ENCODE peak calls at places on chromosomes 4 and X, in nine cellular contexts. M is vagina, Y is stomach, S is K562, L is SK-N-MC, G is endothelial cell of umbilical vein, H is suprapubic skin, U is GM23338, O is GM12891. T is an unnamed sample.

GRCh38 chr4:127179451-127180087 is 453.2 kb upstream of the INTU start:
- DNase-seq in M (no peak), Y (no peak), S (no peak), L (no peak), G (no peak), H (no peak), U (no peak), O (no peak), T (no peak)

GRCh38 chrX:85627363-85627762 is 247.9 kb upstream of the POF1B start:
- DNase-seq in M (no peak), Y (no peak), S (no peak), L (no peak), G (no peak), H (no peak), U (peak), O (no peak), T (no peak)

GRCh38 chr4:10623241-10623640 is 61.3 kb downstream of the CLNK start:
- DNase-seq in M (no peak), Y (no peak), S (no peak), L (no peak), G (no peak), H (no peak), U (no peak), O (no peak), T (no peak)

GRCh38 chr4:153771058-153771457 is 11.2 kb upstream of the RNF175 start:
- DNase-seq in M (no peak), Y (no peak), S (no peak), L (no peak), G (no peak), H (no peak), U (no peak), O (no peak), T (no peak)

GRCh38 chr4:163606885-163607284 is 112.4 kb downstream of the TMA16 start:
- DNase-seq in M (no peak), Y (no peak), S (no peak), L (no peak), G (no peak), H (no peak), U (no peak), O (no peak), T (no peak)

GRCh38 chrX:86946569-86946968 is 571.0 kb upstream of the KLHL4 start:
- DNase-seq in M (no peak), Y (no peak), S (peak), L (peak), G (peak), H (no peak), U (peak), O (peak), T (no peak)

GRCh38 chr4:160319868-160320260 is 1217.0 kb downstream of the RAPGEF2 start:
- DNase-seq in M (no peak), Y (no peak), S (no peak), L (no peak), G (no peak), H (no peak), U (no peak), O (no peak), T (no peak)

GRCh38 chr4:19739101-19739651 is 512.5 kb upstream of the SLIT2 start:
- DNase-seq in M (no peak), Y (no peak), S (no peak), L (no peak), G (peak), H (no peak), U (no peak), O (no peak), T (no peak)

GRCh38 chr4:185128272-185129119 is 14.6 kb upstream of the SLC25A4 start:
- DNase-seq in M (no peak), Y (no peak), S (no peak), L (no peak), G (peak), H (no peak), U (peak), O (peak), T (peak)

GRCh38 chrX:153318811-153319210 is 2.8 kb downstream of the PNMA6F start:
- DNase-seq in M (no peak), Y (no peak), S (no peak), L (no peak), G (no peak), H (no peak), U (no peak), O (no peak), T (no peak)

GRCh38 chrX:34656842-34657780 is at the start of gene TMEM47:
- DNase-seq in M (no peak), Y (peak), S (peak), L (no peak), G (peak), H (peak), U (peak), O (peak), T (no peak)

GRCh38 chrX:139495324-139495723 is 35.2 kb upstream of the F9 start:
- DNase-seq in M (no peak), Y (no peak), S (no peak), L (no peak), G (no peak), H (no peak), U (peak), O (no peak), T (no peak)

GRCh38 chrX:71621644-71622346 is 3.5 kb upstream of the CXCR3 start:
- DNase-seq in M (no peak), Y (no peak), S (no peak), L (no peak), G (no peak), H (no peak), U (no peak), O (no peak), T (no peak)

GRCh38 chrX:47634871-47635575 is 5.3 kb upstream of the CFP start:
- DNase-seq in M (no peak), Y (no peak), S (no peak), L (no peak), G (no peak), H (no peak), U (no peak), O (no peak), T (no peak)

GRCh38 chr4:66564901-66565648 is 894.8 kb upstream of the EPHA5 start:
- DNase-seq in M (no peak), Y (no peak), S (no peak), L (peak), G (no peak), H (no peak), U (no peak), O (no peak), T (no peak)

GRCh38 chr4:110510282-110510681 is 34.3 kb downstream of the ENPEP start:
- DNase-seq in M (no peak), Y (no peak), S (no peak), L (no peak), G (no peak), H (no peak), U (no peak), O (no peak), T (no peak)

GRCh38 chr4:100087743-100088142 is 102.5 kb downstream of the DDIT4L start:
- DNase-seq in M (no peak), Y (no peak), S (no peak), L (no peak), G (no peak), H (no peak), U (no peak), O (no peak), T (no peak)

GRCh38 chr4:67926485-67926884 is 36.8 kb downstream of the TMPRSS11A start:
- DNase-seq in M (no peak), Y (no peak), S (no peak), L (no peak), G (no peak), H (peak), U (no peak), O (no peak), T (no peak)

GRCh38 chrX:68647156-68647957 is at the start of gene STARD8:
- DNase-seq in M (peak), Y (peak), S (peak), L (no peak), G (peak), H (no peak), U (peak), O (no peak), T (no peak)

GRCh38 chrX:15567886-15568616 is 32.7 kb downstream of the ACE2 start:
- DNase-seq in M (no peak), Y (no peak), S (no peak), L (no peak), G (peak), H (no peak), U (peak), O (no peak), T (no peak)

GRCh38 chr4:161403781-161404180 is 760.0 kb downstream of the FSTL5 start:
- DNase-seq in M (no peak), Y (no peak), S (no peak), L (no peak), G (no peak), H (no peak), U (no peak), O (no peak), T (no peak)

GRCh38 chr4:82561745-82562552 is at the start of gene TMEM150C:
- DNase-seq in M (no peak), Y (no peak), S (no peak), L (no peak), G (peak), H (peak), U (peak), O (peak), T (peak)

GRCh38 chr4:154822775-154823174 is 41.7 kb downstream of the RBM46 start:
- DNase-seq in M (no peak), Y (no peak), S (no peak), L (peak), G (no peak), H (no peak), U (no peak), O (no peak), T (no peak)

GRCh38 chrX:40300286-40300890 is 202.6 kb upstream of the BCOR start:
- DNase-seq in M (no peak), Y (no peak), S (no peak), L (no peak), G (no peak), H (no peak), U (no peak), O (no peak), T (peak)

GRCh38 chrX:41480508-41481260 is 33.5 kb downstream of the NYX start:
- DNase-seq in M (no peak), Y (no peak), S (no peak), L (no peak), G (no peak), H (no peak), U (no peak), O (no peak), T (no peak)

GRCh38 chr4:89397464-89397863 is 89.9 kb upstream of the GPRIN3 start:
- DNase-seq in M (no peak), Y (no peak), S (no peak), L (no peak), G (peak), H (no peak), U (no peak), O (no peak), T (no peak)

DNA sequence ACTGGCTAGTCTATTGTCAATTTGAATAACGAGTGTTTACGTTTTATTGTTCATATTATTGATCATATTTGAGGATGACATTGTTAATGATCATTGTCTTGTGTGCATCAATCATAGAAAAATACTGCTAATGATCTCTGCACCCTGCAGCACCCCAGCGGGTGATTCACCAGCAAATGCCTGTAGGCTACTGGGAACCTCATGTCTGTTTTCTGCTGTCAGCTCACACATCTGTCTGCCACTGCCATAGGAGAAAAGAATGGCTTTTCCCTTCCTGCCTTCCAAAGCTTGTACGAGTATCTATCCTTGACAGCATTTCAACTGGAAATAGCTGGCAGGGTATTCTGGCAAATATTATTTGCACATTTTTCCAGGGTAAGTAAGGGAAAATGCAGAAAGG is 272.0 kb upstream of the TRAM1L1 start:
- DNase-seq in M (no peak), Y (no peak), S (no peak), L (no peak), G (no peak), H (no peak), U (peak), O (no peak), T (no peak)
- TF ChIP-seq POLR2AphosphoS5 in M (no peak), Y (no peak), S (no peak), L (no peak), G (no peak), H (no peak), U (no peak), O (no peak), T (no peak)

GRCh38 chr4:23163649-23164436 is 471.1 kb downstream of the GBA3 start:
- DNase-seq in M (no peak), Y (no peak), S (no peak), L (no peak), G (no peak), H (no peak), U (peak), O (no peak), T (no peak)

GRCh38 chr4:23161787-23162186 is 469.1 kb downstream of the GBA3 start:
- DNase-seq in M (no peak), Y (no peak), S (no peak), L (no peak), G (no peak), H (no peak), U (peak), O (no peak), T (no peak)

GRCh38 chr4:23166919-23167318 is 474.2 kb downstream of the GBA3 start:
- DNase-seq in M (no peak), Y (no peak), S (no peak), L (no peak), G (no peak), H (no peak), U (no peak), O (no peak), T (no peak)

GRCh38 chr4:23162275-23162674 is 469.5 kb downstream of the GBA3 start:
- DNase-seq in M (no peak), Y (no peak), S (no peak), L (no peak), G (no peak), H (no peak), U (no peak), O (no peak), T (no peak)

GRCh38 chr4:23165669-23166068 is 472.9 kb downstream of the GBA3 start:
- DNase-seq in M (no peak), Y (no peak), S (no peak), L (no peak), G (no peak), H (no peak), U (no peak), O (no peak), T (no peak)
- TF ChIP-seq POLR2AphosphoS5 in M (no peak), Y (no peak), S (no peak), L (no peak), G (no peak), H (no peak), U (no peak), O (no peak), T (no peak)

DNA sequence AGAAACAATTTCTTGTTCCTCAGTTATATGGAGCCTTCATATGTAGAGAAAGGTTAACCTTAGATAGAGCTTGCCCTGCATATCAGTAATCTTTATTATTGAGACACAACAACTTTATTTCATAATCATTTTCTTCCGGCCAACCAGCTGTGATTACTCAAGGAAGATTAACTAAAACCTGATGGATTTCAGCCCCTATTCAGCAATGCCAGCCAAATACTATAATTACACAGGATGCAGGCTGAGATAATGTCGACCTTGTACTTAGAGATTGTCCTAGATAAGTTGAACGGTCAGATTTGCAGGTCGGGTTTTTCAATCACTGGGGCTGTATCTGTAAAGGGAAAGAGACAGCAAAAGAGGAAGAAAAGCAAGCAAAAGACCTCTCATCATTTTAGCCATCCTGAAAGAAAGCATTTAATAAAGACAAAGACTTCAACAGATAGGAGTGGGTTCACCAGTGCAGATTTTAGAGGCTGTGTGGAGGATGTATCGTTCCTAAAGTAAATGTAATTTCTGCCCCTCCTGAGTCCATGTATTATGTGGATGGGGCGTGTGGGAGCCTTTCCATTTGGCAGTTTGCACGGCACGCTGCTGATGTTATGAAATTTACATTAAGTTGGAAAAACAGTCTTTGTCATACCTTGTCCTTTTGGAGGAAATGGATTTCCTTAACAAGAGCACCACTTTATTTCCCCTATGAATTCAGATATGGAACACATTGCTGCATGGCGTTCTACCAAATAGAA is 496.6 kb downstream of the SPRY1 start:
- DNase-seq in M (no peak), Y (no peak), S (no peak), L (no peak), G (peak), H (no peak), U (no peak), O (no peak), T (no peak)
- TF ChIP-seq POLR2AphosphoS5 in M (no peak), Y (no peak), S (no peak), L (no peak), G (no peak), H (no peak), U (no peak), O (no peak), T (no peak)

DNA sequence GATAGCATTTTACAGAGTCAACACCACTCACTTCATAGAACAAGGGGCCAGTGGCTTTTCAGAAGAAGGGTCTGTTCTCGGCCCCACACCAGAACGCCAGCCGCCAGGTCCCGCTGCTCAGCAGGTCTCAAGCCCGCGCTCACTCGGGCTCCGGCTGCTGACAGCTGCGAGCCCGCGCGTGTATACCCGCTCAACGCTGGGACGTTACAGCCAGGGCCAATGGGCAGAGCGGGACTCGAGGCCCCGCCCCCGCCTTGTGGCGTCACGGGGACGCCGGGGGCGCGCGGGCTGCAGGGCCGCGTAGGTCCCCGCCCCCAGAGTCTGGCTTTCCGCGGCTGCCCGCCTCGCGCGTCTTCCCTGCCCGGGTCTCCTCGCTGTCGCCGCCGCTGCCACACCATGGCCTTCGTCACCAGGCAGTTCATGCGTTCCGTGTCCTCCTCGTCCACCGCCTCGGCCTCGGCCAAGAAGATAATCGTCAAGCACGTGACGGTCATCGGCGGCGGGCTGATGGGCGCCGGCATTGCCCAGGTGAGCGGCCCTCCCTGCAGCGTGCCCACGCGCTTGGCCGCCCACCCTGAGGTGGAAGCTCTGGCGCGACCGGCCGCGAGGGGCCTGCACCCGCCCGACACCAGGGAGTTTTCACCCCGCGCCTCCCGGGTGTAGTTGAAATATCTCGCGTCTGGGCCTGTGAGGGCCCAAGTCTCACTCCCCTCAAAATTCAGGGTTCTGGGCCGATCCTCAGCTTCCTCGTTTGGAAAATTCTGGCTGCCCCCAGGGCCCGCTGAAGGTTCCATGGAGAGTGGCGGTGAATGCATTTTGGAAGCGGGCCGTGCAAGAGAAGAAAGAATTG is at the start of gene HADH:
- DNase-seq in M (peak), Y (peak), S (peak), L (peak), G (peak), H (peak), U (peak), O (peak), T (peak)
- TF ChIP-seq POLR2AphosphoS5 in M (peak), Y (peak), S (peak), L (peak), G (no peak), H (peak), U (peak), O (peak), T (peak)

GRCh38 chr4:74638689-74639088 is 155.6 kb downstream of the BTC start:
- DNase-seq in M (no peak), Y (no peak), S (no peak), L (no peak), G (no peak), H (no peak), U (no peak), O (no peak), T (no peak)

GRCh38 chr4:74635490-74636123 is 158.7 kb downstream of the BTC start:
- DNase-seq in M (no peak), Y (no peak), S (no peak), L (no peak), G (no peak), H (no peak), U (no peak), O (no peak), T (no peak)

GRCh38 chr4:74638001-74638400 is 156.3 kb downstream of the BTC start:
- DNase-seq in M (no peak), Y (no peak), S (no peak), L (no peak), G (no peak), H (no peak), U (no peak), O (no peak), T (no peak)

GRCh38 chr4:74635074-74635473 is 159.2 kb downstream of the BTC start:
- DNase-seq in M (no peak), Y (no peak), S (no peak), L (no peak), G (no peak), H (no peak), U (no peak), O (no peak), T (no peak)

GRCh38 chr4:74640111-74640903 is 154.0 kb downstream of the BTC start:
- DNase-seq in M (no peak), Y (no peak), S (no peak), L (no peak), G (peak), H (no peak), U (no peak), O (no peak), T (no peak)
- TF ChIP-seq POLR2AphosphoS5 in M (no peak), Y (no peak), S (no peak), L (no peak), G (peak), H (no peak), U (no peak), O (no peak), T (no peak)

DNA sequence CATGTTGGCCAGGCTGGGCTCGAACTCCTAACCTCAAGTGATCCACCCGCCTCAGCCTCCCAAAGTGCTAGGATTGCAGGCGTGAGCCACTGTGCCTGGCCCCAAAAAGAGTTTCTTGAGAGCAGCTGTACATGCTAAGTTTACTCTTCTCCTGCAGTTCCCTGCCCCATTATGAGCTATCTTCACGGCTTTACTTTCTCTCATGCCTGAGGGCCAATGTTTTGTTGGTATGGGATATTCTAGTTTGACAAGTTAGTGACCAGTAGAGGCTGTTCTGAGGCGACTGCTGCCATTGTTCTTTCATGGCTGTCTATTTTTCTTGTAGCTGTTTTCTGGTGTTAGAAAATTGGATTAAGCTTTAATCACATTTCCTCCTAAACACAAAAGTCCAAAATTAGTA is 78.0 kb upstream of the STX18 start:
- DNase-seq in M (no peak), Y (no peak), S (no peak), L (no peak), G (no peak), H (no peak), U (no peak), O (no peak), T (no peak)
- TF ChIP-seq POLR2AphosphoS5 in M (no peak), Y (no peak), S (no peak), L (no peak), G (no peak), H (no peak), U (no peak), O (no peak), T (no peak)